ENCODE peak calls at places on chromosomes 2 and 18, in seven cellular contexts. One of them, this sample, is unnamed.

GRCh38 chr2:100242891-100243670 is 79.2 kb downstream of the LONRF2 start:
- DNase-seq in DND-41: peak
- DNase-seq in body of pancreas: peak
- DNase-seq in fibroblast of pulmonary artery: peak
- DNase-seq in ovary: peak
- DNase-seq in psoas muscle: peak
- DNase-seq in tibial artery: peak
- DNase-seq in this sample: no peak

GRCh38 chr2:224820283-224820991 is 104.3 kb upstream of the CCDC195 start:
- DNase-seq in psoas muscle: no peak
- DNase-seq in DND-41: no peak
- DNase-seq in body of pancreas: no peak
- DNase-seq in ovary: no peak
- DNase-seq in fibroblast of pulmonary artery: no peak
- DNase-seq in tibial artery: no peak
- DNase-seq in this sample: no peak

GRCh38 chr2:460861-461260 is 173.0 kb upstream of the ALKAL2 start:
- DNase-seq in fibroblast of pulmonary artery: no peak
- DNase-seq in tibial artery: no peak
- DNase-seq in ovary: no peak
- DNase-seq in psoas muscle: no peak
- DNase-seq in DND-41: peak
- DNase-seq in body of pancreas: no peak
- DNase-seq in this sample: no peak

GRCh38 chr2:44358498-44358897 is 2.8 kb downstream of the PREPL start:
- DNase-seq in ovary: peak
- DNase-seq in body of pancreas: peak
- DNase-seq in psoas muscle: peak
- DNase-seq in tibial artery: peak
- DNase-seq in DND-41: peak
- DNase-seq in fibroblast of pulmonary artery: peak
- DNase-seq in this sample: no peak

GRCh38 chr2:145488571-145488970 is 968.7 kb upstream of the ZEB2 start:
- DNase-seq in body of pancreas: no peak
- DNase-seq in DND-41: no peak
- DNase-seq in tibial artery: no peak
- DNase-seq in psoas muscle: no peak
- DNase-seq in ovary: no peak
- DNase-seq in fibroblast of pulmonary artery: no peak
- DNase-seq in this sample: no peak

GRCh38 chr2:101843048-101843447 is 145.5 kb downstream of the MAP4K4 start:
- DNase-seq in body of pancreas: no peak
- DNase-seq in tibial artery: peak
- DNase-seq in ovary: peak
- DNase-seq in psoas muscle: peak
- DNase-seq in DND-41: no peak
- DNase-seq in fibroblast of pulmonary artery: no peak
- DNase-seq in this sample: no peak

GRCh38 chr18:58541789-58542425 is 87.0 kb downstream of the ALPK2 start:
- DNase-seq in tibial artery: no peak
- DNase-seq in fibroblast of pulmonary artery: peak
- DNase-seq in body of pancreas: no peak
- DNase-seq in DND-41: no peak
- DNase-seq in psoas muscle: no peak
- DNase-seq in ovary: no peak
- DNase-seq in this sample: no peak

GRCh38 chr18:76528477-76529432 is 33.7 kb upstream of the ZNF516 start:
- DNase-seq in DND-41: no peak
- DNase-seq in psoas muscle: peak
- DNase-seq in tibial artery: peak
- DNase-seq in ovary: peak
- DNase-seq in body of pancreas: peak
- DNase-seq in fibroblast of pulmonary artery: peak
- DNase-seq in this sample: no peak

GRCh38 chr2:219713110-219713509 is 85.7 kb downstream of the SLC4A3 start:
- DNase-seq in ovary: no peak
- DNase-seq in tibial artery: no peak
- DNase-seq in psoas muscle: no peak
- DNase-seq in body of pancreas: no peak
- DNase-seq in DND-41: peak
- DNase-seq in fibroblast of pulmonary artery: peak
- DNase-seq in this sample: peak

GRCh38 chr2:101802329-101802728 is 104.8 kb downstream of the MAP4K4 start:
- DNase-seq in body of pancreas: peak
- DNase-seq in tibial artery: no peak
- DNase-seq in ovary: no peak
- DNase-seq in DND-41: no peak
- DNase-seq in fibroblast of pulmonary artery: no peak
- DNase-seq in psoas muscle: no peak
- DNase-seq in this sample: no peak

GRCh38 chr2:238930216-238930615 is 82.3 kb downstream of the TWIST2 start:
- DNase-seq in DND-41: no peak
- DNase-seq in ovary: peak
- DNase-seq in tibial artery: no peak
- DNase-seq in psoas muscle: no peak
- DNase-seq in fibroblast of pulmonary artery: no peak
- DNase-seq in body of pancreas: no peak
- DNase-seq in this sample: no peak

GRCh38 chr2:26917135-26917836 is 53.2 kb upstream of the MAPRE3 start:
- DNase-seq in psoas muscle: no peak
- DNase-seq in DND-41: no peak
- DNase-seq in tibial artery: no peak
- DNase-seq in ovary: no peak
- DNase-seq in body of pancreas: no peak
- DNase-seq in fibroblast of pulmonary artery: no peak
- DNase-seq in this sample: no peak

GRCh38 chr18:35635171-35635570 is 53.6 kb downstream of the GALNT1 start:
- DNase-seq in fibroblast of pulmonary artery: no peak
- DNase-seq in ovary: no peak
- DNase-seq in psoas muscle: no peak
- DNase-seq in body of pancreas: no peak
- DNase-seq in tibial artery: no peak
- DNase-seq in DND-41: no peak
- DNase-seq in this sample: no peak

GRCh38 chr2:229416116-229416694 is 145.1 kb upstream of the PID1 start:
- DNase-seq in psoas muscle: peak
- DNase-seq in DND-41: no peak
- DNase-seq in tibial artery: peak
- DNase-seq in body of pancreas: peak
- DNase-seq in fibroblast of pulmonary artery: peak
- DNase-seq in ovary: peak
- DNase-seq in this sample: no peak

GRCh38 chr18:79786304-79786703 is 11.4 kb upstream of the KCNG2 start:
- DNase-seq in ovary: no peak
- DNase-seq in fibroblast of pulmonary artery: no peak
- DNase-seq in tibial artery: no peak
- DNase-seq in body of pancreas: no peak
- DNase-seq in DND-41: no peak
- DNase-seq in psoas muscle: no peak
- DNase-seq in this sample: no peak

GRCh38 chr18:11668441-11669169 is 20.5 kb upstream of the GNAL start:
- DNase-seq in DND-41: no peak
- DNase-seq in body of pancreas: no peak
- DNase-seq in psoas muscle: no peak
- DNase-seq in tibial artery: no peak
- DNase-seq in fibroblast of pulmonary artery: no peak
- DNase-seq in ovary: no peak
- DNase-seq in this sample: no peak

GRCh38 chr2:54081574-54081973 is 33.8 kb upstream of the ACYP2 start:
- DNase-seq in psoas muscle: no peak
- DNase-seq in tibial artery: no peak
- DNase-seq in body of pancreas: no peak
- DNase-seq in fibroblast of pulmonary artery: peak
- DNase-seq in ovary: no peak
- DNase-seq in DND-41: no peak
- DNase-seq in this sample: no peak

DNA sequence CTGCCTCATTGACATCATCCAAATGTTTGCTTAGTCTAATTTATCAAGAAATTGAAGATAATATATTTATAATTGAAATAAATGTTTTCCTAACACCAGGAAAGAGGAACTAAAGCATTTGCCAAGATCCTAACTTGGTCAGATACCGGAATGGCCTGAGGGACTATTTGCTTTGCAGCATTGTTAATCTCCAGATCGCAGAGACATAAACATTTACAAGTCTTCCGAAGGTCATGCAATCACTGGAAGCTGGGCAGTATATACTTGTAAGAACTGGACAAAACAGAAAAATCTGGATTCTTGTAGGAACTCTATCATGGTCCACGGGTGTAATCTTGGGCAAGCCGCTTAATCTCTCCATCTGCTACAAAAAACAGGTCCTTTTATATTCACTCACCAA is 42.2 kb downstream of the CYBRD1 start:
- DNase-seq in fibroblast of pulmonary artery: no peak
- DNase-seq in body of pancreas: no peak
- DNase-seq in DND-41: no peak
- DNase-seq in ovary: no peak
- DNase-seq in psoas muscle: no peak
- DNase-seq in tibial artery: no peak
- DNase-seq in this sample: peak
- H3K4me3 ChIP-seq in fibroblast of pulmonary artery: no peak
- H3K4me3 ChIP-seq in body of pancreas: no peak
- H3K4me3 ChIP-seq in DND-41: no peak
- H3K4me3 ChIP-seq in ovary: no peak
- H3K4me3 ChIP-seq in psoas muscle: no peak
- H3K4me3 ChIP-seq in tibial artery: no peak
- H3K4me3 ChIP-seq in this sample: no peak

GRCh38 chr2:3696542-3696941 is 6.8 kb upstream of the DCDC2C start:
- DNase-seq in DND-41: no peak
- DNase-seq in ovary: no peak
- DNase-seq in body of pancreas: no peak
- DNase-seq in psoas muscle: no peak
- DNase-seq in tibial artery: no peak
- DNase-seq in fibroblast of pulmonary artery: no peak
- DNase-seq in this sample: no peak

GRCh38 chr2:3689998-3690748 is 13.2 kb upstream of the DCDC2C start:
- DNase-seq in tibial artery: no peak
- DNase-seq in DND-41: no peak
- DNase-seq in psoas muscle: no peak
- DNase-seq in ovary: no peak
- DNase-seq in body of pancreas: no peak
- DNase-seq in fibroblast of pulmonary artery: peak
- DNase-seq in this sample: no peak

GRCh38 chr2:3692375-3692774 is 11.0 kb upstream of the DCDC2C start:
- DNase-seq in ovary: no peak
- DNase-seq in fibroblast of pulmonary artery: peak
- DNase-seq in DND-41: no peak
- DNase-seq in tibial artery: no peak
- DNase-seq in body of pancreas: no peak
- DNase-seq in psoas muscle: no peak
- DNase-seq in this sample: peak
- TF ChIP-seq CTCF in ovary: no peak
- TF ChIP-seq CTCF in fibroblast of pulmonary artery: peak
- TF ChIP-seq CTCF in DND-41: peak
- TF ChIP-seq CTCF in tibial artery: peak
- TF ChIP-seq CTCF in body of pancreas: no peak
- TF ChIP-seq CTCF in psoas muscle: no peak
- TF ChIP-seq CTCF in this sample: peak

GRCh38 chr18:55416791-55417190 is 171.2 kb downstream of the TCF4 start:
- DNase-seq in body of pancreas: no peak
- DNase-seq in psoas muscle: no peak
- DNase-seq in fibroblast of pulmonary artery: no peak
- DNase-seq in tibial artery: no peak
- DNase-seq in DND-41: no peak
- DNase-seq in ovary: no peak
- DNase-seq in this sample: no peak
- H3K4me3 ChIP-seq in body of pancreas: no peak
- H3K4me3 ChIP-seq in psoas muscle: peak
- H3K4me3 ChIP-seq in fibroblast of pulmonary artery: no peak
- H3K4me3 ChIP-seq in tibial artery: no peak
- H3K4me3 ChIP-seq in DND-41: no peak
- H3K4me3 ChIP-seq in ovary: no peak
- H3K4me3 ChIP-seq in this sample: no peak

GRCh38 chr18:25451077-25451658 is 99.2 kb upstream of the ZNF521 start:
- DNase-seq in ovary: no peak
- DNase-seq in body of pancreas: no peak
- DNase-seq in DND-41: no peak
- DNase-seq in fibroblast of pulmonary artery: no peak
- DNase-seq in tibial artery: no peak
- DNase-seq in psoas muscle: no peak
- DNase-seq in this sample: no peak

GRCh38 chr18:25449046-25449445 is 97.1 kb upstream of the ZNF521 start:
- DNase-seq in psoas muscle: no peak
- DNase-seq in ovary: no peak
- DNase-seq in tibial artery: no peak
- DNase-seq in fibroblast of pulmonary artery: no peak
- DNase-seq in body of pancreas: no peak
- DNase-seq in DND-41: no peak
- DNase-seq in this sample: no peak

GRCh38 chr18:25445430-25445829 is 93.5 kb upstream of the ZNF521 start:
- DNase-seq in tibial artery: no peak
- DNase-seq in psoas muscle: no peak
- DNase-seq in fibroblast of pulmonary artery: no peak
- DNase-seq in DND-41: no peak
- DNase-seq in ovary: no peak
- DNase-seq in body of pancreas: no peak
- DNase-seq in this sample: no peak

GRCh38 chr18:25446972-25447371 is 95.0 kb upstream of the ZNF521 start:
- DNase-seq in psoas muscle: no peak
- DNase-seq in fibroblast of pulmonary artery: no peak
- DNase-seq in ovary: no peak
- DNase-seq in tibial artery: no peak
- DNase-seq in DND-41: no peak
- DNase-seq in body of pancreas: no peak
- DNase-seq in this sample: no peak
- TF ChIP-seq CTCF in psoas muscle: no peak
- TF ChIP-seq CTCF in fibroblast of pulmonary artery: no peak
- TF ChIP-seq CTCF in ovary: no peak
- TF ChIP-seq CTCF in tibial artery: no peak
- TF ChIP-seq CTCF in DND-41: no peak
- TF ChIP-seq CTCF in body of pancreas: no peak
- TF ChIP-seq CTCF in this sample: no peak

GRCh38 chr2:232927041-232927792 is 57.2 kb downstream of the SNORC start:
- DNase-seq in tibial artery: no peak
- DNase-seq in fibroblast of pulmonary artery: no peak
- DNase-seq in ovary: no peak
- DNase-seq in body of pancreas: no peak
- DNase-seq in DND-41: no peak
- DNase-seq in psoas muscle: peak
- DNase-seq in this sample: no peak
- H3K4me3 ChIP-seq in tibial artery: peak
- H3K4me3 ChIP-seq in fibroblast of pulmonary artery: no peak
- H3K4me3 ChIP-seq in ovary: peak
- H3K4me3 ChIP-seq in body of pancreas: no peak
- H3K4me3 ChIP-seq in DND-41: no peak
- H3K4me3 ChIP-seq in psoas muscle: peak
- H3K4me3 ChIP-seq in this sample: no peak

This sample was measured in LNCaP clone FGC.